ENCODE peak calls at places on chromosome 9, in seven cellular contexts. X, N, O, M, I, F and D are unnamed samples.

GRCh38 chr9:12204512-12204911 is 488.7 kb upstream of the TYRP1 start:
- DNase-seq in X (no peak), N (no peak), O (no peak), M (no peak), I (no peak), F (no peak), D (no peak)

GRCh38 chr9:95726756-95727155 is 148.7 kb upstream of the ERCC6L2 start:
- DNase-seq in X (no peak), N (peak; percentile 7), O (no peak), M (no peak), I (peak; percentile 42), F (peak; percentile 74), D (no peak)

GRCh38 chr9:127178646-127179632 is 56.5 kb upstream of the ANGPTL2 start:
- DNase-seq in X (peak; percentile 42), N (no peak), O (peak; percentile 20), M (no peak), I (no peak), F (peak; percentile 40), D (no peak)

GRCh38 chr9:93071464-93071863 is 13.0 kb downstream of the SUSD3 start:
- DNase-seq in X (no peak), N (no peak), O (peak; percentile 62), M (no peak), I (peak; percentile 57), F (peak; percentile 81), D (no peak)

GRCh38 chr9:129239946-129240490 is 62.0 kb upstream of the IER5L start:
- DNase-seq in X (no peak), N (no peak), O (no peak), M (no peak), I (no peak), F (no peak), D (no peak)

GRCh38 chr9:122370869-122371467 is at the start of gene PTGS1:
- DNase-seq in X (peak; percentile 61), N (no peak), O (peak; percentile 36), M (no peak), I (no peak), F (peak; percentile 77), D (peak; percentile 55)

GRCh38 chr9:98860871-98861293 is 53.4 kb downstream of the GALNT12 start:
- DNase-seq in X (no peak), N (peak; percentile 95), O (no peak), M (no peak), I (peak; percentile 48), F (peak; percentile 28), D (peak; percentile 60)

GRCh38 chr9:106916491-106917235 is 53.7 kb downstream of the ZNF462 start:
- DNase-seq in X (no peak), N (peak; percentile 61), O (no peak), M (no peak), I (peak; percentile 80), F (peak; percentile 66), D (peak; percentile 30)

GRCh38 chr9:119164716-119165115 is 204.5 kb downstream of the BRINP1 start:
- DNase-seq in X (no peak), N (no peak), O (no peak), M (no peak), I (no peak), F (no peak), D (no peak)

GRCh38 chr9:96169488-96169887 is 132.5 kb downstream of the HSD17B3 start:
- DNase-seq in X (no peak), N (no peak), O (peak; percentile 84), M (no peak), I (peak; percentile 98), F (peak; percentile 88), D (no peak)